ENCODE peak calls at places on chromosomes 6 and 20, in seven cellular contexts. One of them, this sample, is unnamed.

GRCh38 chr6:138036111-138036510 is 71.1 kb downstream of the PERP start:
- DNase-seq in NCI-H1417: no peak
- DNase-seq in GM12865: no peak
- DNase-seq in CD4-positive, alpha-beta T cell: no peak
- DNase-seq in lung microvascular endothelial cell: no peak
- DNase-seq in T-helper 1 cell: no peak
- DNase-seq in dermis microvascular lymphatic vessel endothelial cell: no peak
- DNase-seq in this sample: no peak

GRCh38 chr6:166578536-166579233 is 7.8 kb downstream of the RAMACL start:
- DNase-seq in dermis microvascular lymphatic vessel endothelial cell: no peak
- DNase-seq in GM12865: no peak
- DNase-seq in T-helper 1 cell: no peak
- DNase-seq in CD4-positive, alpha-beta T cell: no peak
- DNase-seq in lung microvascular endothelial cell: no peak
- DNase-seq in NCI-H1417: no peak
- DNase-seq in this sample: no peak

GRCh38 chr6:23055523-23055922 is 486.2 kb downstream of the HDGFL1 start:
- DNase-seq in T-helper 1 cell: no peak
- DNase-seq in NCI-H1417: no peak
- DNase-seq in dermis microvascular lymphatic vessel endothelial cell: no peak
- DNase-seq in CD4-positive, alpha-beta T cell: no peak
- DNase-seq in GM12865: no peak
- DNase-seq in lung microvascular endothelial cell: no peak
- DNase-seq in this sample: no peak

GRCh38 chr20:57427239-57428127 is 36.3 kb downstream of the RBM38 start:
- DNase-seq in GM12865: no peak
- DNase-seq in NCI-H1417: no peak
- DNase-seq in T-helper 1 cell: no peak
- DNase-seq in CD4-positive, alpha-beta T cell: no peak
- DNase-seq in dermis microvascular lymphatic vessel endothelial cell: no peak
- DNase-seq in lung microvascular endothelial cell: no peak
- DNase-seq in this sample: no peak

GRCh38 chr6:31009731-31010130 is 543 bp upstream of the MUC22 start:
- DNase-seq in NCI-H1417: no peak
- DNase-seq in dermis microvascular lymphatic vessel endothelial cell: no peak
- DNase-seq in CD4-positive, alpha-beta T cell: no peak
- DNase-seq in T-helper 1 cell: no peak
- DNase-seq in lung microvascular endothelial cell: no peak
- DNase-seq in GM12865: no peak
- DNase-seq in this sample: no peak

GRCh38 chr6:4687989-4688947 is 87.9 kb upstream of the CDYL start:
- DNase-seq in CD4-positive, alpha-beta T cell: no peak
- DNase-seq in NCI-H1417: no peak
- DNase-seq in dermis microvascular lymphatic vessel endothelial cell: peak; percentile 79
- DNase-seq in T-helper 1 cell: no peak
- DNase-seq in GM12865: no peak
- DNase-seq in lung microvascular endothelial cell: peak; percentile 82
- DNase-seq in this sample: no peak

GRCh38 chr20:46117704-46118467 is at the start of gene CD40:
- DNase-seq in GM12865: peak; percentile 92
- DNase-seq in T-helper 1 cell: peak; percentile 57
- DNase-seq in dermis microvascular lymphatic vessel endothelial cell: peak; percentile 80
- DNase-seq in CD4-positive, alpha-beta T cell: peak; percentile 58
- DNase-seq in lung microvascular endothelial cell: peak; percentile 79
- DNase-seq in NCI-H1417: no peak
- DNase-seq in this sample: peak; percentile 79

GRCh38 chr6:150683320-150683719 is 83.6 kb downstream of the PLEKHG1 start:
- DNase-seq in lung microvascular endothelial cell: peak; percentile 99
- DNase-seq in NCI-H1417: no peak
- DNase-seq in CD4-positive, alpha-beta T cell: no peak
- DNase-seq in dermis microvascular lymphatic vessel endothelial cell: peak; percentile 95
- DNase-seq in T-helper 1 cell: no peak
- DNase-seq in GM12865: peak; percentile 14
- DNase-seq in this sample: no peak

GRCh38 chr6:15510121-15510520 is 152.7 kb downstream of the DTNBP1 start:
- DNase-seq in dermis microvascular lymphatic vessel endothelial cell: no peak
- DNase-seq in GM12865: no peak
- DNase-seq in lung microvascular endothelial cell: no peak
- DNase-seq in CD4-positive, alpha-beta T cell: no peak
- DNase-seq in NCI-H1417: no peak
- DNase-seq in T-helper 1 cell: no peak
- DNase-seq in this sample: no peak

GRCh38 chr6:144528605-144529425 is 243.7 kb downstream of the UTRN start:
- DNase-seq in CD4-positive, alpha-beta T cell: no peak
- DNase-seq in GM12865: peak; percentile 3
- DNase-seq in lung microvascular endothelial cell: no peak
- DNase-seq in dermis microvascular lymphatic vessel endothelial cell: no peak
- DNase-seq in NCI-H1417: no peak
- DNase-seq in T-helper 1 cell: no peak
- DNase-seq in this sample: no peak

GRCh38 chr20:45407067-45407745 is 883 bp upstream of the DBNDD2 start:
- DNase-seq in NCI-H1417: no peak
- DNase-seq in T-helper 1 cell: no peak
- DNase-seq in GM12865: no peak
- DNase-seq in dermis microvascular lymphatic vessel endothelial cell: peak; percentile 17
- DNase-seq in lung microvascular endothelial cell: peak; percentile 66
- DNase-seq in CD4-positive, alpha-beta T cell: no peak
- DNase-seq in this sample: no peak

GRCh38 chr6:159075506-159076100 is 30.8 kb upstream of the TAGAP start:
- DNase-seq in dermis microvascular lymphatic vessel endothelial cell: no peak
- DNase-seq in lung microvascular endothelial cell: no peak
- DNase-seq in GM12865: no peak
- DNase-seq in NCI-H1417: no peak
- DNase-seq in CD4-positive, alpha-beta T cell: no peak
- DNase-seq in T-helper 1 cell: no peak
- DNase-seq in this sample: peak; percentile 33

GRCh38 chr6:88725111-88725711 is 238.2 kb downstream of the RNGTT start:
- DNase-seq in T-helper 1 cell: no peak
- DNase-seq in dermis microvascular lymphatic vessel endothelial cell: no peak
- DNase-seq in NCI-H1417: no peak
- DNase-seq in GM12865: peak; percentile 54
- DNase-seq in lung microvascular endothelial cell: peak; percentile 17
- DNase-seq in CD4-positive, alpha-beta T cell: no peak
- DNase-seq in this sample: no peak

GRCh38 chr6:100968934-100969333 is 87.8 kb upstream of the ASCC3 start:
- DNase-seq in NCI-H1417: peak; percentile 1
- DNase-seq in CD4-positive, alpha-beta T cell: no peak
- DNase-seq in lung microvascular endothelial cell: no peak
- DNase-seq in T-helper 1 cell: no peak
- DNase-seq in dermis microvascular lymphatic vessel endothelial cell: no peak
- DNase-seq in GM12865: peak; percentile 14
- DNase-seq in this sample: peak; percentile 65

GRCh38 chr6:135236732-135237131 is 55.6 kb downstream of the MYB start:
- DNase-seq in NCI-H1417: no peak
- DNase-seq in GM12865: no peak
- DNase-seq in lung microvascular endothelial cell: no peak
- DNase-seq in dermis microvascular lymphatic vessel endothelial cell: no peak
- DNase-seq in T-helper 1 cell: no peak
- DNase-seq in CD4-positive, alpha-beta T cell: no peak
- DNase-seq in this sample: no peak

GRCh38 chr20:23178806-23179205 is 92.7 kb upstream of the CD93 start:
- DNase-seq in NCI-H1417: no peak
- DNase-seq in dermis microvascular lymphatic vessel endothelial cell: peak; percentile 96
- DNase-seq in T-helper 1 cell: no peak
- DNase-seq in GM12865: no peak
- DNase-seq in CD4-positive, alpha-beta T cell: no peak
- DNase-seq in lung microvascular endothelial cell: peak; percentile 93
- DNase-seq in this sample: no peak

GRCh38 chr6:83927470-83927869 is 68.0 kb downstream of the CYB5R4 start:
- DNase-seq in lung microvascular endothelial cell: no peak
- DNase-seq in NCI-H1417: no peak
- DNase-seq in dermis microvascular lymphatic vessel endothelial cell: no peak
- DNase-seq in GM12865: no peak
- DNase-seq in CD4-positive, alpha-beta T cell: no peak
- DNase-seq in T-helper 1 cell: no peak
- DNase-seq in this sample: no peak

GRCh38 chr6:143842468-143842901 is 653 bp upstream of the LTV1 start:
- DNase-seq in dermis microvascular lymphatic vessel endothelial cell: no peak
- DNase-seq in T-helper 1 cell: no peak
- DNase-seq in NCI-H1417: peak; percentile 29
- DNase-seq in CD4-positive, alpha-beta T cell: no peak
- DNase-seq in lung microvascular endothelial cell: no peak
- DNase-seq in GM12865: no peak
- DNase-seq in this sample: no peak

GRCh38 chr6:73394577-73395354 is at the start of gene DDX43:
- DNase-seq in T-helper 1 cell: peak; percentile 31
- DNase-seq in dermis microvascular lymphatic vessel endothelial cell: peak; percentile 45
- DNase-seq in lung microvascular endothelial cell: peak; percentile 90
- DNase-seq in CD4-positive, alpha-beta T cell: peak; percentile 76
- DNase-seq in NCI-H1417: no peak
- DNase-seq in GM12865: peak; percentile 94
- DNase-seq in this sample: no peak

GRCh38 chr6:142721213-142721920 is 223.6 kb downstream of the HIVEP2 start:
- DNase-seq in T-helper 1 cell: no peak
- DNase-seq in lung microvascular endothelial cell: no peak
- DNase-seq in GM12865: no peak
- DNase-seq in NCI-H1417: no peak
- DNase-seq in dermis microvascular lymphatic vessel endothelial cell: no peak
- DNase-seq in CD4-positive, alpha-beta T cell: no peak
- DNase-seq in this sample: no peak

GRCh38 chr6:52527436-52527835 is 49.4 kb downstream of the TRAM2 start:
- DNase-seq in NCI-H1417: no peak
- DNase-seq in dermis microvascular lymphatic vessel endothelial cell: no peak
- DNase-seq in CD4-positive, alpha-beta T cell: no peak
- DNase-seq in T-helper 1 cell: no peak
- DNase-seq in lung microvascular endothelial cell: no peak
- DNase-seq in GM12865: no peak
- DNase-seq in this sample: no peak

GRCh38 chr6:30591008-30591407 is 19.8 kb downstream of the ABCF1 start:
- DNase-seq in GM12865: no peak
- DNase-seq in NCI-H1417: no peak
- DNase-seq in CD4-positive, alpha-beta T cell: no peak
- DNase-seq in T-helper 1 cell: no peak
- DNase-seq in dermis microvascular lymphatic vessel endothelial cell: no peak
- DNase-seq in lung microvascular endothelial cell: peak; percentile 61
- DNase-seq in this sample: no peak

GRCh38 chr6:106974337-106974998 is at the start of gene CD24:
- DNase-seq in GM12865: peak; percentile 35
- DNase-seq in dermis microvascular lymphatic vessel endothelial cell: peak; percentile 7
- DNase-seq in CD4-positive, alpha-beta T cell: peak; percentile 7
- DNase-seq in NCI-H1417: peak; percentile 73
- DNase-seq in T-helper 1 cell: no peak
- DNase-seq in lung microvascular endothelial cell: no peak
- DNase-seq in this sample: no peak

GRCh38 chr6:166637001-166637400 is 9.9 kb upstream of the RPS6KA2 start:
- DNase-seq in CD4-positive, alpha-beta T cell: no peak
- DNase-seq in NCI-H1417: no peak
- DNase-seq in lung microvascular endothelial cell: no peak
- DNase-seq in T-helper 1 cell: no peak
- DNase-seq in GM12865: no peak
- DNase-seq in dermis microvascular lymphatic vessel endothelial cell: no peak
- DNase-seq in this sample: no peak

This sample was measured in RPMI8226.